ENCODE peak calls at places on chromosomes 5 and 9, in seven cellular contexts. S is endothelial cell, P is PC-9, K is body of pancreas, Y is prostate gland, B is GM10248, H is dorsolateral prefrontal cortex. A is an unnamed sample.

GRCh38 chr5:179923422-179923821 is 15.7 kb upstream of the TBC1D9B start:
- DNase-seq in S (no peak), P (no peak), K (no peak), Y (no peak), B (no peak), H (no peak), A (no peak)

GRCh38 chr9:112790231-112790774 is 39.7 kb downstream of the SNX30 start:
- DNase-seq in S (no peak), P (no peak), K (no peak), Y (no peak), B (no peak), H (no peak), A (no peak)

GRCh38 chr9:2299156-2299842 is 284.2 kb downstream of the SMARCA2 start:
- DNase-seq in S (no peak), P (peak), K (peak), Y (peak), B (no peak), H (no peak), A (no peak)

GRCh38 chr9:81116340-81117207 is 572.8 kb downstream of the TLE1 start:
- DNase-seq in S (no peak), P (no peak), K (no peak), Y (peak), B (no peak), H (no peak), A (no peak)

GRCh38 chr9:135282001-135282731 is 194.7 kb downstream of the OLFM1 start:
- DNase-seq in S (no peak), P (peak), K (peak), Y (peak), B (no peak), H (peak), A (peak)

GRCh38 chr9:89797255-89797654 is 192.4 kb downstream of the GADD45G start:
- DNase-seq in S (no peak), P (no peak), K (no peak), Y (no peak), B (no peak), H (peak), A (no peak)

GRCh38 chr5:150152636-150153462 is 2.8 kb downstream of the PDGFRB start:
- DNase-seq in S (no peak), P (no peak), K (no peak), Y (no peak), B (no peak), H (no peak), A (no peak)

GRCh38 chr5:19855031-19855430 is 133.0 kb downstream of the CDH18 start:
- DNase-seq in S (no peak), P (no peak), K (no peak), Y (no peak), B (no peak), H (no peak), A (no peak)

GRCh38 chr9:92610470-92611420 is 59.2 kb downstream of the IPPK start:
- DNase-seq in S (no peak), P (no peak), K (no peak), Y (no peak), B (no peak), H (no peak), A (no peak)

GRCh38 chr5:73692166-73692640 is 66.2 kb downstream of the ARHGEF28 start:
- DNase-seq in S (no peak), P (no peak), K (no peak), Y (no peak), B (peak), H (no peak), A (peak)

GRCh38 chr9:76873056-76873792 is 32.7 kb downstream of the PRUNE2 start:
- DNase-seq in S (peak), P (no peak), K (no peak), Y (no peak), B (no peak), H (peak), A (no peak)

GRCh38 chr5:160029004-160029403 is 20.1 kb downstream of the TTC1 start:
- DNase-seq in S (no peak), P (no peak), K (no peak), Y (no peak), B (no peak), H (no peak), A (no peak)

GRCh38 chr5:891837-892389 is 688 bp downstream of the BRD9 start:
- DNase-seq in S (peak), P (peak), K (no peak), Y (no peak), B (peak), H (no peak), A (peak)

GRCh38 chr9:93256878-93257807 is 73.2 kb downstream of the WNK2 start:
- DNase-seq in S (no peak), P (no peak), K (peak), Y (no peak), B (no peak), H (peak), A (no peak)

GRCh38 chr9:15244001-15244441 is 63.0 kb downstream of the TTC39B start:
- DNase-seq in S (no peak), P (no peak), K (no peak), Y (peak), B (no peak), H (no peak), A (no peak)

GRCh38 chr5:157387683-157388093 is 72.3 kb upstream of the NIPAL4 start:
- DNase-seq in S (no peak), P (peak), K (no peak), Y (no peak), B (no peak), H (no peak), A (no peak)

GRCh38 chr5:122237906-122238305 is 74.1 kb upstream of the SNCAIP start:
- DNase-seq in S (no peak), P (no peak), K (no peak), Y (no peak), B (no peak), H (no peak), A (no peak)

GRCh38 chr5:176620333-176620981 is 9.9 kb downstream of the SNCB start:
- DNase-seq in S (no peak), P (no peak), K (no peak), Y (no peak), B (no peak), H (no peak), A (peak)

GRCh38 chr5:168807261-168807660 is 228.1 kb upstream of the PANK3 start:
- DNase-seq in S (no peak), P (no peak), K (no peak), Y (no peak), B (no peak), H (no peak), A (no peak)

GRCh38 chr5:161278739-161279660 is 267.5 kb downstream of the GABRB2 start:
- DNase-seq in S (no peak), P (no peak), K (no peak), Y (no peak), B (no peak), H (no peak), A (no peak)

GRCh38 chr9:117734523-117735314 is 30.5 kb downstream of the TLR4 start:
- DNase-seq in S (no peak), P (no peak), K (no peak), Y (no peak), B (no peak), H (no peak), A (no peak)

GRCh38 chr9:112487008-112487798 is 576 bp downstream of the KIAA1958 start:
- DNase-seq in S (peak), P (peak), K (peak), Y (peak), B (peak), H (peak), A (peak)

GRCh38 chr5:73419414-73420390 is 28.9 kb downstream of the FOXD1 start:
- DNase-seq in S (peak), P (no peak), K (no peak), Y (no peak), B (no peak), H (no peak), A (no peak)

GRCh38 chr5:180352116-180352975 is 790 bp downstream of the GFPT2 start:
- DNase-seq in S (peak), P (peak), K (no peak), Y (no peak), B (no peak), H (peak), A (no peak)

GRCh38 chr9:106149956-106150355 is 455.6 kb downstream of the TMEM38B start:
- DNase-seq in S (no peak), P (no peak), K (no peak), Y (no peak), B (no peak), H (no peak), A (no peak)

GRCh38 chr5:140228364-140228837 is 53.4 kb downstream of the CYSTM1 start:
- DNase-seq in S (no peak), P (no peak), K (no peak), Y (no peak), B (no peak), H (no peak), A (no peak)

GRCh38 chr5:1468629-1469527 is 23.6 kb upstream of the SLC6A3 start:
- DNase-seq in S (no peak), P (no peak), K (no peak), Y (no peak), B (no peak), H (peak), A (no peak)

GRCh38 chr5:38845555-38846378 is at the start of gene OSMR:
- DNase-seq in S (peak), P (peak), K (peak), Y (peak), B (peak), H (peak), A (peak)

GRCh38 chr9:136486823-136487620 is 4.2 kb upstream of the SEC16A start:
- DNase-seq in S (no peak), P (no peak), K (no peak), Y (no peak), B (no peak), H (no peak), A (no peak)

GRCh38 chr5:68544656-68545565 is 329.4 kb downstream of the PIK3R1 start:
- DNase-seq in S (no peak), P (no peak), K (no peak), Y (peak), B (no peak), H (no peak), A (no peak)

GRCh38 chr5:92678576-92679105 is 902.4 kb downstream of the NR2F1-AS1 start:
- DNase-seq in S (no peak), P (no peak), K (no peak), Y (no peak), B (no peak), H (no peak), A (no peak)
- TF ChIP-seq CTCF in S (no peak), P (no peak), K (no peak), Y (no peak), B (no peak), H (no peak), A (no peak)

DNA sequence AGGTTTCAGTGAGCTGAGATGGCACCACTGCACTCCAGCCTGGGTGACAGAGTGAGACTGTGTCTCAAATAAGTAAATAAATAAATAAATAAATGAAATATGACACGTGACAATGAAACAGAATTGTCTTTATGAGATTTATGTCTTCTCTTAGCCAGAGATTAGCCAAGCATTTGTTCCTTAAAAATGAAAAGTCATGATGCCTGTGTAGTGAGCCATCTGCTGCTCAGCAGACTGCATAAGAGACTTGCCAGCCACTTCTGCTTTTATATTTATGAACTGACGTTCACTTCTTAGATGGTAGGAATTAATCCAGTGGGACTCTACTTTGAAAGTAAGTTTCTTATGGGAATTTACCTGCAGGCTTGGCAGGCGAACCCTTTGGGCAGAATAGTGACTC is 227.4 kb downstream of the NR3C1 start:
- DNase-seq in S (no peak), P (no peak), K (no peak), Y (no peak), B (no peak), H (no peak), A (no peak)
- TF ChIP-seq CTCF in S (no peak), P (no peak), K (no peak), Y (no peak), B (peak), H (no peak), A (no peak)

DNA sequence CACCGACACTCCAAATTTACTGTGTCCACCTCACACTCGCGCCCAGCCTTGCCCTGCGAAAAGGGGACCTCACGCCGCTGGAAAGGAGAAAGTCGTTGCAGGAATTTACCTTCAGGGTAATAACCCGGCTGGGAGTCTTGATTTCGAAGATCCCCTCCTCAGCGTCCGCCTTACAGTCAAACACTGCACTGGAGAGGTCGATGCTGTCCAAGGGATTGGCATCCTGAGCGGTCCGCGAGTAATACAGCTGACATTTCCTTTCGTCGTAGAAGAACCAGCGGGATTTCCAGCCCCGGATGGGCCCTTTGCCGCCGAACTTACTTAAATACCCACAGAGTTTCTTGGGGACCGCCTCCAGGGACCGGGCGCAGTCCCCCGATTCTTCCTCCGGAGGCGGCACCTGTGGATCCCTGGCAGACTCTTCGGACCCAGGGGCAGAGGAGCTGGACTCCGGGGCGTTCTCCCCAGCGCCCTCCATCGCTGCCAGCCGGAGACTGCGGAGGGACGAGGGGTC is 328 bp downstream of the TBC1D2 start:
- DNase-seq in S (peak), P (no peak), K (no peak), Y (no peak), B (no peak), H (no peak), A (peak)
- TF ChIP-seq CTCF in S (no peak), P (no peak), K (no peak), Y (no peak), B (no peak), H (no peak), A (no peak)

GRCh38 chr9:95264954-95265615 is 52.4 kb downstream of the FANCC start:
- DNase-seq in S (no peak), P (no peak), K (no peak), Y (no peak), B (no peak), H (no peak), A (no peak)
- TF ChIP-seq CTCF in S (no peak), P (peak), K (peak), Y (no peak), B (peak), H (peak), A (no peak)

DNA sequence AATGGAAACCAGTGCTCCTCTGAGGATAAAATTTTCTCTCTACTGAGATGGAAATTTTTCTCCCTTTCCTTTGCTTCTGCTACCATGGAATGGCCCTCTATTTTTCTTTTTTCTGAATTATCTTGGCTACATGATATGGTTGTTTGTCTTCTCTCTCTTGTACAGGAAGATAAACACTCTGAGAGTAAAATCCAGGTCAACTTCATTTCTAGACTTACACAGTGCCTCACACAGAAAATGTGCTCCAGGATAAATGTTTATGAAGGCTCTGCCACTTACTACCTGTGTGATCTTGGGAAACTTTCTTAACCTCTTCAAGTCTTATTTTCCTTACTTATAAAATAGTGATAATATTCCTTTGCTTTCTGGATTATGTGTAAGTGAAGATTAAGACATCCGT is 153.9 kb downstream of the PRELID2 start:
- DNase-seq in S (no peak), P (no peak), K (no peak), Y (no peak), B (no peak), H (no peak), A (no peak)
- TF ChIP-seq CTCF in S (no peak), P (no peak), K (no peak), Y (no peak), B (no peak), H (no peak), A (no peak)

GRCh38 chr9:33151007-33151557 is 16.1 kb downstream of the B4GALT1 start:
- DNase-seq in S (no peak), P (no peak), K (peak), Y (no peak), B (no peak), H (no peak), A (no peak)
- TF ChIP-seq CTCF in S (no peak), P (no peak), K (no peak), Y (no peak), B (no peak), H (no peak), A (no peak)

GRCh38 chr9:129548571-129549135 is 72.2 kb downstream of the C9orf50 start:
- DNase-seq in S (no peak), P (no peak), K (no peak), Y (no peak), B (no peak), H (no peak), A (no peak)

GRCh38 chr9:129549684-129550083 is 71.2 kb downstream of the C9orf50 start:
- DNase-seq in S (no peak), P (no peak), K (no peak), Y (no peak), B (no peak), H (peak), A (no peak)

GRCh38 chr9:129551393-129551973 is 69.4 kb downstream of the C9orf50 start:
- DNase-seq in S (no peak), P (no peak), K (no peak), Y (no peak), B (no peak), H (peak), A (no peak)

GRCh38 chr9:129549139-129549538 is 71.8 kb downstream of the C9orf50 start:
- DNase-seq in S (no peak), P (no peak), K (no peak), Y (no peak), B (no peak), H (no peak), A (peak)

DNA sequence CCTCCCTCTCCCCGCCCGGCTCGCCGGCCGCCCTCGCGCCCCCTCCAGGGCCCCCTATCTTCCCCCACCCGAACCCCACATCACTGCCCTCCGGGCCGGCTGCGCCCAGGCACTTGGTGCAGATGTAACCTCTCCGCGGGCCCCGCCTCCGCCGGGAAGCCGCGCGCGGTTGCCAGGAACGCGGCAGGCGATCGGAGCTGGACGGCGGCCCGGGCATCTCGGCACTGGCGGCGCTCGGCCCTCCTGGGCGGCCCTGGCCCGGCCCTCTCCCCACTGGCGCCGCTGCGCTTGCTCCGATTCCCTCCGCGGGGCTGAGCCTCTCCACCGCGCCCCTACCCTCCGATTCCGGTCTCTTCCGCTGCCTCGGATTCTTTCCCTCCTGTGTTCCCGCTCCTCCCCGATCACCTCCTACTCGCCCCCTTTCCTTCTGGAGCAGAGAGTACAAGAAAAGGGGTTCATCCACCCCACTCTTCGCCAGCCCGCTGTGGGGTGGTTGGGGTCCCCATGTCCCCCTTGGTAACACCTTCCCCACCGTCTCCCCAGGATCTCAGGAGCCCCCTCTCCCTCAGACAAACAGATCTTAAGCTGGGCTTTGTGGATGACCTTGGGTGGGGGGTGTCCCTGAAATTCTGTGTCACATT is 70.6 kb downstream of the C9orf50 start:
- DNase-seq in S (peak), P (peak), K (peak), Y (peak), B (no peak), H (peak), A (no peak)
- TF ChIP-seq CTCF in S (no peak), P (no peak), K (no peak), Y (no peak), B (no peak), H (peak), A (no peak)

GRCh38 chr5:126449751-126450271 is 26.6 kb downstream of the GRAMD2B start:
- DNase-seq in S (no peak), P (no peak), K (no peak), Y (no peak), B (peak), H (no peak), A (peak)

GRCh38 chr5:126448720-126449119 is 25.5 kb downstream of the GRAMD2B start:
- DNase-seq in S (no peak), P (no peak), K (no peak), Y (no peak), B (no peak), H (no peak), A (no peak)

GRCh38 chr5:126450895-126451294 is 27.7 kb downstream of the GRAMD2B start:
- DNase-seq in S (no peak), P (no peak), K (no peak), Y (no peak), B (no peak), H (no peak), A (no peak)

GRCh38 chr5:126452477-126452876 is 29.3 kb downstream of the GRAMD2B start:
- DNase-seq in S (no peak), P (no peak), K (no peak), Y (no peak), B (no peak), H (no peak), A (no peak)

GRCh38 chr5:126450388-126450787 is 27.2 kb downstream of the GRAMD2B start:
- DNase-seq in S (no peak), P (no peak), K (no peak), Y (no peak), B (peak), H (no peak), A (peak)
- TF ChIP-seq CTCF in S (no peak), P (no peak), K (no peak), Y (no peak), B (no peak), H (no peak), A (no peak)

DNA sequence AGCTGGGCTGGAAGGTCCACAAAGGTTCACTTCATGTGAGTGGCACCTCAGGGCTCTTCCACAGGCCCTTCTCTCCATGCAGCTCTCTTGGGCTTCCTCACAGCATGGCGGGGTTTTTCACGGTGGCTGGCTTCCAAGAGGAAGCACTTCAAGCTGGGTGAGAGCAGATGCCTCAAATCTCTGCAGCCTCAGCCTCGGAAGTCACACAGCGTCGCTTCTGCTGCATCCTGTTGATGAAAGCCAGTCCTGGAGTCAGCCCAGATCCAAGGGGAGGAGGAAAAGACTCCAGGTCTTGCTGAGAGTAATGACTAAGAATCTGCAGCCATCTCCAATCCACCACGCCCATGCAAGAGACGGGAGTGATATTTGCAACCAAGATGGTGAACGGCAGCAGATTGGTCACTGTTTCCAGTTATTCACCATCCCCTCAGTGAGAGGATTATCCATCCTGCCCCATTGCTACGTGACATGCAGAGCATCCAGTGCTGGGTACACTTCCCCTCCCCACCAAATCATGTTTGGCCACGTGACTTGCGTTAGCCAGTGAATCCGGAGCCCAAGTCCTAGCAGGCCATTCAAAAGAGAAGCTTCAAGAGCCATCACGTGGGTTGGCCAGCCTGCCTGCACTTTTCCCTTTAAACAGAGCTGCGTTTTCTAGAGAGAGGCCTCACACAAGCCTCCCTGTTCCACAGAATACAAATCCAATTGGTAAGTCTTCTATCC is 173.9 kb downstream of the C9orf50 start:
- DNase-seq in S (no peak), P (no peak), K (no peak), Y (no peak), B (no peak), H (peak), A (no peak)
- TF ChIP-seq CTCF in S (no peak), P (no peak), K (no peak), Y (no peak), B (no peak), H (no peak), A (no peak)